ENCODE peak calls at places on chromosomes 7 and 10, in nine cellular contexts. R is aorta; G is lung; H is endodermal cell; C is brain microvascular endothelial cell; T is H7; J is uterus; W is lower lobe of right lung; N is naive thymus-derived CD4-positive, alpha-beta T cell. B is an unnamed sample. For H3K27me3, the result is how much of the 10 kb centered on the place peaks cover.

GRCh38 chr10:109931153-109931552 is 7.8 kb upstream of the XPNPEP1 start:
- DNase-seq in R (no peak), G (no peak), H (no peak), C (no peak), T (no peak), J (no peak), W (no peak), N (no peak), B (no peak)

GRCh38 chr7:9240016-9240415 is 806.6 kb downstream of the NXPH1 start:
- DNase-seq in R (no peak), G (no peak), H (no peak), C (no peak), T (no peak), J (no peak), W (no peak), N (no peak), B (no peak)

GRCh38 chr7:33965116-33965827 is 59.9 kb downstream of the BMPER start:
- DNase-seq in R (no peak), G (no peak), H (no peak), C (no peak), T (no peak), J (no peak), W (no peak), N (no peak), B (no peak)

GRCh38 chr7:85135931-85136330 is 50.9 kb downstream of the SEMA3D start:
- DNase-seq in R (no peak), G (no peak), H (no peak), C (peak), T (no peak), J (no peak), W (no peak), N (no peak), B (no peak)

GRCh38 chr7:11009631-11010030 is 36.0 kb downstream of the PHF14 start:
- DNase-seq in R (no peak), G (no peak), H (no peak), C (no peak), T (no peak), J (no peak), W (no peak), N (no peak), B (no peak)

GRCh38 chr10:114634607-114634974 is 23.5 kb downstream of the ABLIM1 start:
- DNase-seq in R (peak), G (peak), H (no peak), C (peak), T (peak), J (peak), W (peak), N (no peak), B (no peak)

GRCh38 chr7:3404490-3404889 is 103.4 kb downstream of the SDK1 start:
- DNase-seq in R (no peak), G (no peak), H (no peak), C (peak), T (no peak), J (no peak), W (no peak), N (no peak), B (peak)

GRCh38 chr7:101391991-101392390 is 29.3 kb downstream of the COL26A1 start:
- DNase-seq in R (no peak), G (no peak), H (no peak), C (no peak), T (no peak), J (no peak), W (no peak), N (no peak), B (no peak)

GRCh38 chr10:21195149-21195731 is 298.1 kb upstream of the NEBL start:
- DNase-seq in R (no peak), G (no peak), H (no peak), C (no peak), T (no peak), J (no peak), W (no peak), N (no peak), B (no peak)

GRCh38 chr7:87564290-87564963 is 36.3 kb downstream of the ABCB1 start:
- DNase-seq in R (no peak), G (peak), H (peak), C (no peak), T (peak), J (no peak), W (no peak), N (peak), B (peak)

GRCh38 chr7:84251183-84251845 is 56.7 kb upstream of the SEMA3A start:
- DNase-seq in R (no peak), G (no peak), H (no peak), C (peak), T (no peak), J (no peak), W (no peak), N (no peak), B (no peak)

GRCh38 chr10:97861351-97861750 is 11.7 kb downstream of the GOLGA7B start:
- DNase-seq in R (no peak), G (no peak), H (peak), C (peak), T (no peak), J (no peak), W (no peak), N (no peak), B (peak)

GRCh38 chr10:13792011-13792410 is 205.2 kb downstream of the PRPF18 start:
- DNase-seq in R (no peak), G (no peak), H (no peak), C (no peak), T (no peak), J (no peak), W (no peak), N (no peak), B (peak)

GRCh38 chr10:18140957-18141888 is 999 bp downstream of the CACNB2 start:
- DNase-seq in R (no peak), G (no peak), H (peak), C (no peak), T (peak), J (peak), W (no peak), N (no peak), B (no peak)

GRCh38 chr7:156545989-156546388 is 94.6 kb upstream of the RNF32 start:
- DNase-seq in R (no peak), G (no peak), H (no peak), C (no peak), T (peak), J (no peak), W (no peak), N (no peak), B (no peak)

GRCh38 chr7:33869176-33869575 is 36.2 kb upstream of the BMPER start:
- DNase-seq in R (no peak), G (no peak), H (no peak), C (no peak), T (no peak), J (no peak), W (no peak), N (no peak), B (no peak)

GRCh38 chr10:101287922-101288638 is 58.8 kb upstream of the LBX1 start:
- DNase-seq in R (no peak), G (no peak), H (peak), C (no peak), T (peak), J (no peak), W (no peak), N (no peak), B (peak)

GRCh38 chr10:36254191-36254590 is 612.1 kb upstream of the FZD8 start:
- DNase-seq in R (peak), G (peak), H (no peak), C (no peak), T (no peak), J (peak), W (peak), N (no peak), B (peak)

GRCh38 chr10:85976267-85976793 is 390.3 kb downstream of the GRID1 start:
- DNase-seq in R (no peak), G (no peak), H (peak), C (no peak), T (peak), J (no peak), W (no peak), N (no peak), B (no peak)

GRCh38 chr7:19958309-19958896 is 185.0 kb upstream of the TMEM196 start:
- DNase-seq in R (no peak), G (no peak), H (no peak), C (peak), T (no peak), J (no peak), W (no peak), N (no peak), B (no peak)

GRCh38 chr7:102413611-102414010 is 17.4 kb downstream of the PRKRIP1 start:
- DNase-seq in R (no peak), G (no peak), H (no peak), C (no peak), T (no peak), J (no peak), W (no peak), N (no peak), B (no peak)

GRCh38 chr10:9625266-9625776 is 1392.4 kb upstream of the CELF2 start:
- DNase-seq in R (no peak), G (no peak), H (no peak), C (no peak), T (no peak), J (no peak), W (no peak), N (no peak), B (no peak)

GRCh38 chr10:102418612-102419560 is at the start of gene PSD:
- DNase-seq in R (no peak), G (no peak), H (peak), C (no peak), T (peak), J (no peak), W (no peak), N (no peak), B (peak)

GRCh38 chr10:74704629-74705360 is 121.6 kb upstream of the KAT6B start:
- DNase-seq in R (no peak), G (no peak), H (no peak), C (no peak), T (no peak), J (no peak), W (no peak), N (no peak), B (no peak)

GRCh38 chr7:18762189-18762588 is 266.6 kb downstream of the HDAC9 start:
- DNase-seq in R (no peak), G (no peak), H (no peak), C (peak), T (no peak), J (no peak), W (no peak), N (no peak), B (no peak)

GRCh38 chr7:37738338-37738737 is 54.8 kb downstream of the GPR141 start:
- DNase-seq in R (no peak), G (no peak), H (no peak), C (no peak), T (no peak), J (no peak), W (no peak), N (no peak), B (no peak)

GRCh38 chr7:136953386-136953785 is 84.9 kb downstream of the CHRM2 start:
- DNase-seq in R (no peak), G (no peak), H (no peak), C (peak), T (no peak), J (no peak), W (no peak), N (no peak), B (no peak)

GRCh38 chr10:6135039-6135438 is 46.2 kb downstream of the RBM17 start:
- DNase-seq in R (peak), G (no peak), H (no peak), C (no peak), T (no peak), J (no peak), W (no peak), N (no peak), B (no peak)

GRCh38 chr7:13989138-13989943 is at the start of gene ETV1:
- DNase-seq in R (peak), G (peak), H (peak), C (peak), T (peak), J (peak), W (peak), N (no peak), B (peak)

GRCh38 chr10:47365561-47365960 is 17.4 kb downstream of the RBP3 start:
- DNase-seq in R (peak), G (no peak), H (no peak), C (no peak), T (no peak), J (no peak), W (no peak), N (no peak), B (no peak)

GRCh38 chr7:101816499-101817030 is 861 bp upstream of the CUX1 start:
- DNase-seq in R (peak), G (no peak), H (peak), C (no peak), T (peak), J (peak), W (peak), N (no peak), B (peak)

DNA sequence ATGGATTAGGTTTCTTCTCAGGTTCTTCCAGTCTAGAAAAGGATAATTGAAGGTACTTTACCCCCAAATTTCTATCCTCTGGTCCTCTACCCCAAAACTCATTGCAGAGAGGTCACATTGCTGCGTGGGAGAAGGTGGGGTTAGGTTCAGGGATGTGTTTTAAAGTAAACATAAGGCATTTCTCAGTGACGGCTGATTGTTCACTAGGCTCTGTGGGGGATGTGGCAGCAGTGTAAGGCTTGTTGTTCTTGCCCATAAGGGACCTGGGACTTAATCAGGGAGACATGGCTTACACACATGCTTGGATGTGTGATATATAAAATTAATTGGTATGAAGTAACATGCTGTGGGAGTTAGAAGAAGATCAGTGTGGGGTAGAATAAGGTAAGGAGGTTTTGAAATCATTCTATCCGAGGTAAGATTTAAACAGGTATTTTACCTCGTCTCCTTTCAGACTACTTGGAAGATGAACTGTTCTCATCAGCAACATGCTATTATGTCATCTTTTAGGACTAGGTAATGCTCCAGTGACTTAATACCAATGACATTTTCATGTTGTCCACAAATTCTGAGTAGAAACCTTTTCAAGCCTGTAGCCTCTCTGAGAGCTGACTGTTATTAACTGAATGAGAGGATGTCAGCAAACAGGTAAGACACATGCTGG is 6.6 kb downstream of the CCDC126 start:
- DNase-seq in R (no peak), G (no peak), H (no peak), C (no peak), T (no peak), J (no peak), W (no peak), N (no peak), B (no peak)
- H3K4me3 ChIP-seq in R (no peak), G (no peak), H (no peak), C (no peak), T (no peak), J (no peak), W (no peak), N (no peak), B (no peak)

DNA sequence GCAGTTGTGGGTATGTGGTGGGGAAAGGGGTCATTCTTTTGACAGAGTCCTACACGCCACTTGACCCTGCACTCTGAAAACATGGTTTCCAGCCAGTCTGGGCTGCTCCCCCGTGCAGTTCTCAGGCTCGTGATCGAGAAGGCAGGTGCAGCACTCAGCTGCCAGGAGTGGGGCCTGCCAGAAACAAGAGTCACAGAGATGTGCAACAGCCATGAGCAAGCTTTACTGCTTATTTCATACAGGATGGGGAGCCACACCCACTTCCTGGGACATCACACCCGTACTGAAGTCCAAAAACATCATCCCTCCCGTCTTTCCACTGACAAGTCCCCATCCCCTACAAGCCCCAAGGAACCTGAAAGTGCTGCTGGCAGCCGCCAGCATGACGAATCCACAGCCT is 9.3 kb downstream of the ATG9B start:
- DNase-seq in R (no peak), G (no peak), H (no peak), C (no peak), T (no peak), J (no peak), W (no peak), N (peak), B (no peak)
- H3K27me3 ChIP-seq in R (under half), G (under half), H (under half), C (under half), T (under half), J (under half), W (under half), N (under half), B (under half)

DNA sequence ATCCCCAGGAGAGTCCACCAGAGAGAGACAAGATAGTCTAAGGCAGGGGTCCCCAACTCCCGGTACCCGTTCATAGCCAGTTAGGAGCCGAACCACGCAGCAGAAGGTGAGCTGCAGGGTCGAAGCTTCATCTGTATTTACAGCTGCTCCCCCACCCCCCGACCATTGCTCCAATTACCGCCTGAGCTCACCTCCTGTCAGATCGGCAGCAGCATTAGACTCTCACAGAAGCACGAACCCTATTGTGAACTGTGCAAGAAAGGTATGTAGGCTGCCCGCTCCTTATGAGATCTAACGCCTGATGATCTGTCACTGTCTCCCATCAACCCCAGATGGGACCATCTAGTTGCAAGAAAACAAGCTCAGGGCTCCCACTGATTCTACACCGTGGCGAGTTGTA is 14.6 kb upstream of the AZGP1 start:
- DNase-seq in R (peak), G (no peak), H (no peak), C (no peak), T (peak), J (no peak), W (no peak), N (no peak), B (no peak)
- H3K4me3 ChIP-seq in R (peak), G (no peak), H (no peak), C (peak), T (peak), J (no peak), W (no peak), N (no peak), B (peak)

GRCh38 chr10:77886795-77887355 is 39.7 kb downstream of the DLG5 start:
- DNase-seq in R (no peak), G (no peak), H (no peak), C (no peak), T (no peak), J (no peak), W (no peak), N (no peak), B (no peak)
- H3K27me3 ChIP-seq in R (under half), G (under half), H (under half), C (under half), T (under half), J (under half), W (under half), N (under half), B (under half)

GRCh38 chr10:70403483-70404035 is 386 bp upstream of the EIF4EBP2 start:
- DNase-seq in R (no peak), G (no peak), H (no peak), C (no peak), T (no peak), J (no peak), W (no peak), N (no peak), B (no peak)
- H3K4me3 ChIP-seq in R (no peak), G (no peak), H (peak), C (peak), T (no peak), J (peak), W (peak), N (peak), B (peak)

GRCh38 chr7:1401011-1401410 is 58.3 kb downstream of the MICALL2 start:
- DNase-seq in R (no peak), G (no peak), H (no peak), C (no peak), T (no peak), J (no peak), W (no peak), N (no peak), B (no peak)
- H3K27me3 ChIP-seq in R (under half), G (under half), H (half or more), C (under half), T (under half), J (under half), W (half or more), N (under half), B (half or more)

GRCh38 chr7:30276203-30276900 is 8.0 kb upstream of the ZNRF2 start:
- DNase-seq in R (no peak), G (no peak), H (peak), C (peak), T (peak), J (peak), W (no peak), N (peak), B (peak)

GRCh38 chr7:30273552-30273951 is 10.8 kb upstream of the ZNRF2 start:
- DNase-seq in R (no peak), G (no peak), H (no peak), C (no peak), T (no peak), J (no peak), W (no peak), N (no peak), B (no peak)

GRCh38 chr7:30272126-30272525 is 12.3 kb upstream of the ZNRF2 start:
- DNase-seq in R (no peak), G (no peak), H (no peak), C (no peak), T (no peak), J (no peak), W (no peak), N (no peak), B (no peak)

GRCh38 chr7:30278386-30278785 is 6.0 kb upstream of the ZNRF2 start:
- DNase-seq in R (no peak), G (no peak), H (no peak), C (no peak), T (no peak), J (no peak), W (no peak), N (no peak), B (no peak)

DNA sequence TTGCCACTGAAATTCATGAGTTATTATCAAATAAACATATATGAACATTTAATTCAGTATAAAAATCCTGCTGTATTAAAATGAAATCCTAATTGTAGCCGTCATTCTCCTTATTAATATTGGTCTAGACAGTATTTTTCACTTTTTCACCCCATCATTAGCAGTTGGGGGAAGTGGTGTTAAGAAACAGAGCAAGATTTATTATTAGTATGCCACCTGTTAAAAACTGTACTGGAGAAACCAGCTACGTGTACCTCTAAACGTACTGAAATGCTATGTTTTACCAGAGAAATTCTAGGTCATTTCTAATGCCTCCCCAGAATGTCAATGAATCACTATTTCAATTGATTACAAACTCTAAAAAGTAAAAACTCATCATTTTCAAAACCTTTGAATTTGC is 9.8 kb upstream of the ZNRF2 start:
- DNase-seq in R (no peak), G (no peak), H (no peak), C (no peak), T (no peak), J (no peak), W (no peak), N (no peak), B (no peak)
- H3K4me3 ChIP-seq in R (no peak), G (no peak), H (no peak), C (no peak), T (no peak), J (no peak), W (no peak), N (no peak), B (no peak)

DNA sequence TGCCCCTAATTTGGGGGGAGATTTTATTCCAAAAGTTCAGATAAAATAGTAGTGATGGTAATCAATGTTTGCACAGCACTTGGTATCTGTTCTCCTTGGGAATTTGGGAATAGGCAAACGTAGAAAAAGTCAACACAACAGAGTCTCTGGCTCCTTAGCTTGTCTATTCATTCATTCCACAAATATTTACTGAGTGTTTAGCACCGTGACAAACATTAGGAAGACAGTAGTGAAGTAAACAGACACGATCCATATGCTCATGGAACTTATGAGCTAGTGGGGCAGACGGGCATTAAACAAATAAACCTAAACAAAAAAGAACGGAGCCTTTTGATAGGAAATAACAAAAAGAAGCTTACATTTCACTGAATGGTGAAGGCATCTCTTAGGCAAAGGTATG is 244.0 kb upstream of the NPY start:
- DNase-seq in R (no peak), G (no peak), H (no peak), C (no peak), T (no peak), J (no peak), W (no peak), N (no peak), B (no peak)
- H3K27me3 ChIP-seq in R (under half), G (under half), H (under half), C (under half), T (under half), J (under half), W (under half), N (under half), B (under half)